ENCODE peak calls at places on chromosome 19, in eight cellular contexts. T, W, S, X, H, I, B and Y are unnamed samples. For H3K4me1, the result is how much of the 10 kb centered on the place peaks cover.

GRCh38 chr19:5823579-5824281 is 15.8 kb downstream of the FUT6 start:
- DNase-seq in T (peak), W (no peak), S (no peak), X (no peak), H (no peak), I (no peak), B (no peak), Y (peak)

GRCh38 chr19:41409288-41409687 is 11.7 kb downstream of the BCKDHA start:
- DNase-seq in T (peak), W (peak), S (peak), X (peak), H (peak), I (peak), B (no peak), Y (peak)

GRCh38 chr19:29793116-29793727 is 18.6 kb upstream of the CCNE1 start:
- DNase-seq in T (no peak), W (no peak), S (no peak), X (no peak), H (no peak), I (no peak), B (no peak), Y (no peak)

GRCh38 chr19:56301152-56301551 is 13.5 kb downstream of the ZSCAN5A start:
- DNase-seq in T (no peak), W (no peak), S (no peak), X (no peak), H (no peak), I (no peak), B (no peak), Y (no peak)

GRCh38 chr19:49881672-49882394 is 4.3 kb downstream of the TBC1D17 start:
- DNase-seq in T (no peak), W (no peak), S (no peak), X (no peak), H (no peak), I (no peak), B (peak), Y (peak)

GRCh38 chr19:14383556-14383897 is 2.3 kb downstream of the ADGRE5 start:
- DNase-seq in T (no peak), W (peak), S (no peak), X (peak), H (no peak), I (no peak), B (no peak), Y (no peak)

GRCh38 chr19:40390084-40390742 is at the start of gene HIPK4:
- DNase-seq in T (no peak), W (no peak), S (no peak), X (no peak), H (no peak), I (no peak), B (no peak), Y (no peak)

GRCh38 chr19:5818594-5818993 is 13.7 kb downstream of the NRTN start:
- DNase-seq in T (no peak), W (no peak), S (no peak), X (no peak), H (no peak), I (no peak), B (no peak), Y (peak)

GRCh38 chr19:46967578-46968018 is 52.0 kb upstream of the NPAS1 start:
- DNase-seq in T (peak), W (peak), S (no peak), X (no peak), H (peak), I (no peak), B (no peak), Y (no peak)

GRCh38 chr19:43779820-43780219 is 953 bp downstream of the KCNN4 start:
- DNase-seq in T (no peak), W (no peak), S (no peak), X (no peak), H (no peak), I (no peak), B (no peak), Y (no peak)

GRCh38 chr19:43781630-43782310 is 997 bp upstream of the KCNN4 start:
- DNase-seq in T (no peak), W (no peak), S (no peak), X (no peak), H (no peak), I (no peak), B (no peak), Y (no peak)

GRCh38 chr19:43779147-43779819 is 1.5 kb downstream of the KCNN4 start:
- DNase-seq in T (peak), W (peak), S (no peak), X (no peak), H (no peak), I (no peak), B (no peak), Y (peak)

GRCh38 chr19:43782311-43782660 is 1.5 kb upstream of the KCNN4 start:
- DNase-seq in T (no peak), W (no peak), S (no peak), X (no peak), H (no peak), I (no peak), B (no peak), Y (no peak)

GRCh38 chr19:43780706-43781525 is at the start of gene KCNN4:
- DNase-seq in T (peak), W (no peak), S (no peak), X (peak), H (no peak), I (peak), B (no peak), Y (no peak)
- H3K4me1 ChIP-seq in T (under half), W (under half), S (under half), X (under half), H (under half), I (half or more), B (under half), Y (under half)

GRCh38 chr19:42816901-42817300 is 51.4 kb upstream of the PSG8 start:
- DNase-seq in T (no peak), W (no peak), S (no peak), X (peak), H (no peak), I (no peak), B (no peak), Y (no peak)
- TF ChIP-seq CTCF in T (no peak), W (no peak), S (no peak), X (no peak), H (no peak), I (no peak), B (no peak), Y (no peak)

GRCh38 chr19:45001087-45001739 is at the start of gene RELB:
- DNase-seq in T (peak), W (peak), S (peak), X (peak), H (peak), I (peak), B (peak), Y (peak)
- TF ChIP-seq POLR2A in T (no peak), W (no peak), S (no peak), X (peak), H (no peak), I (no peak), B (peak), Y (no peak)

GRCh38 chr19:1211494-1212234 is 6.1 kb downstream of the STK11 start:
- DNase-seq in T (peak), W (peak), S (no peak), X (no peak), H (no peak), I (no peak), B (peak), Y (peak)

GRCh38 chr19:1213391-1214286 is 8.1 kb downstream of the STK11 start:
- DNase-seq in T (peak), W (peak), S (no peak), X (peak), H (peak), I (no peak), B (peak), Y (peak)

GRCh38 chr19:1206733-1207301 is 1.2 kb downstream of the STK11 start:
- DNase-seq in T (no peak), W (no peak), S (no peak), X (no peak), H (no peak), I (no peak), B (no peak), Y (no peak)

GRCh38 chr19:1206063-1206732 is 620 bp downstream of the STK11 start:
- DNase-seq in T (no peak), W (no peak), S (no peak), X (no peak), H (no peak), I (no peak), B (peak), Y (no peak)

GRCh38 chr19:1210227-1210538 is 4.6 kb downstream of the STK11 start:
- DNase-seq in T (no peak), W (no peak), S (no peak), X (no peak), H (no peak), I (no peak), B (no peak), Y (no peak)
- H3K4me1 ChIP-seq in T (half or more), W (under half), S (under half), X (under half), H (under half), I (half or more), B (under half), Y (half or more)

DNA sequence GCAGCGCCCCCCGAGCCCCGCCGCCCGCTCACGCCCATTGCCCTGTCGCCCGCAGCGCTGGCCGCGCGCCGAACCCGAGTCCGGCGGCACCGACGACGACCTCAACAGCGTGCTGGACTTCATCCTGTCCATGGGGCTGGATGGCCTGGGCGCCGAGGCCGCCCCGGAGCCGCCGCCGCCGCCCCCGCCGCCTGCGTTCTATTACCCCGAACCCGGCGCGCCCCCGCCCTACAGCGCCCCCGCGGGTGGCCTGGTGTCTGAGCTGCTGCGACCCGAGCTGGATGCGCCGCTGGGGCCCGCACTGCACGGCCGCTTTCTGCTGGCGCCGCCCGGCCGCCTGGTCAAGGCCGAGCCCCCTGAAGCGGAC is 518 bp downstream of the KLF2 start:
- DNase-seq in T (no peak), W (peak), S (no peak), X (no peak), H (no peak), I (no peak), B (no peak), Y (peak)
- TF ChIP-seq CTCF in T (no peak), W (no peak), S (no peak), X (no peak), H (no peak), I (peak), B (no peak), Y (no peak)

GRCh38 chr19:55069137-55069858 is 6.3 kb upstream of the RDH13 start:
- DNase-seq in T (peak), W (peak), S (peak), X (no peak), H (peak), I (no peak), B (no peak), Y (peak)
- TF ChIP-seq POLR2A in T (no peak), W (no peak), S (peak), X (no peak), H (no peak), I (no peak), B (no peak), Y (peak)

DNA sequence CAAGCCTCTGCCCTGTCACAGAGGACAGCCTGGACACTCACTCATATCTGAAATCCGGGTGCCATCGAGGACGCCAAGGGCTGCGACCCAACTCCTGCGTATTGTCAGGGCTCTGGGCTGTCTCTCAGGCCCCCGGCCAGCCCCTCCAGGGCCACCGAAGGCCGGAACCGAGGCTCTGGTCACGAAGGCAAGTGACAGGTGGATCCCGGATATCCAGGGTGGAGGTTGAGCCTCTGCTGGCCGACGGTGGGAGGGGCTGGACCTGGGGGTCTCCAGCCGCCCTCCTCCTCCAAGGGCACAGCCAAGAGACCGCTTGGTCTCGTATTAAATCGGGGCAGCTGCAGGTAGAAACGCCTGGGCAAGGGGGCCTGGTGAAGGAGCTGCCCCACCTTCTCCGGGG is 5.4 kb downstream of the RNF126 start:
- DNase-seq in T (no peak), W (no peak), S (no peak), X (no peak), H (no peak), I (no peak), B (no peak), Y (no peak)
- H3K4me1 ChIP-seq in T (half or more), W (under half), S (under half), X (under half), H (under half), I (under half), B (under half), Y (half or more)

DNA sequence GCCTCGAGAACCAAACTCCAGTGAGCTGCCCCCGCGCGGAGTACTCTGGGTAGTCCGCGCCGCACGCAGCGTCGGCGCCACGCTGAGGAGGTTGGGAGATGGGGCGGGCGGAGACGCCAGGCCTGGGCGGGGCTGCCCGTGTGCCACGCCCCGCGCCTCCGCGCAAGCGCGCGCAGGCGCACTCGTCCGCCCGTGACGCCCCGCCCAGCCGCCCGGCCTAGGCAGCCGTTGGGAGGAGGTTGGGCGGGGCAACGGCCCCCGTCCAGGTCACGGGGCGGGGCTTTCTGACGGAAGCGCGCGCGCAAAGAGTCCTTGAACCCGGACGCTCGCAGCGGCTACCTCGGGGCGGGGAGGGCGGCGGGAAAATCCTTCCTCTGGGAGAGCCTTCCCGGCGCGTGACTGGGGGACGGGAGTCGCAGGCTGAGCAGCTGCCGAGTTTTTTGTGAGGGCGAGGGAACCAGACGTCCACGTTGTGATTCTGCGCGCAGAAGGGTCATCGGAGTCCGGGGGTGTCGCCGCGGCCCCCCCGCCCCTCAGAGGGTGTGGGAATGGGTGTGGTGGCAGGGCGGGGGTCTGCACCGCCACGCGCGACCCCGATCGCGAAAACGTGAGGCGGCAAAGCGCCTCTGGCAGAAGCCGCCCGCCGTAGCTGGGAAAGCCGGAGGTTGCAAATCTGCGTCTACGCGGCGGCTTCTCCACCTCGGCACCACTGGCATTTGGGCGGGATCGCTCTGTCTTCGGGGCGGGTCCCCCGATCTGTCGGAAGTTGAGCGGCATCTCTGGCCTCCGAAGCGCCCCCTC is at the start of gene MED26:
- DNase-seq in T (peak), W (peak), S (peak), X (peak), H (peak), I (peak), B (peak), Y (peak)
- TF ChIP-seq CTCF in T (no peak), W (no peak), S (no peak), X (no peak), H (no peak), I (no peak), B (no peak), Y (no peak)

GRCh38 chr19:54461201-54462071 is 2.1 kb downstream of the LENG9 start:
- DNase-seq in T (no peak), W (no peak), S (no peak), X (peak), H (no peak), I (no peak), B (peak), Y (no peak)

GRCh38 chr19:54460230-54461005 is 3.2 kb downstream of the LENG9 start:
- DNase-seq in T (no peak), W (no peak), S (no peak), X (no peak), H (no peak), I (no peak), B (no peak), Y (no peak)

GRCh38 chr19:54463531-54464043 is at the start of gene LENG9:
- DNase-seq in T (peak), W (peak), S (peak), X (peak), H (peak), I (peak), B (peak), Y (peak)

GRCh38 chr19:54462713-54463530 is 656 bp downstream of the LENG9 start:
- DNase-seq in T (peak), W (peak), S (no peak), X (peak), H (peak), I (no peak), B (peak), Y (peak)

GRCh38 chr19:54462072-54462712 is 1.4 kb downstream of the LENG9 start:
- DNase-seq in T (peak), W (no peak), S (no peak), X (no peak), H (no peak), I (no peak), B (peak), Y (peak)
- TF ChIP-seq POLR2A in T (no peak), W (no peak), S (no peak), X (no peak), H (no peak), I (no peak), B (no peak), Y (no peak)

DNA sequence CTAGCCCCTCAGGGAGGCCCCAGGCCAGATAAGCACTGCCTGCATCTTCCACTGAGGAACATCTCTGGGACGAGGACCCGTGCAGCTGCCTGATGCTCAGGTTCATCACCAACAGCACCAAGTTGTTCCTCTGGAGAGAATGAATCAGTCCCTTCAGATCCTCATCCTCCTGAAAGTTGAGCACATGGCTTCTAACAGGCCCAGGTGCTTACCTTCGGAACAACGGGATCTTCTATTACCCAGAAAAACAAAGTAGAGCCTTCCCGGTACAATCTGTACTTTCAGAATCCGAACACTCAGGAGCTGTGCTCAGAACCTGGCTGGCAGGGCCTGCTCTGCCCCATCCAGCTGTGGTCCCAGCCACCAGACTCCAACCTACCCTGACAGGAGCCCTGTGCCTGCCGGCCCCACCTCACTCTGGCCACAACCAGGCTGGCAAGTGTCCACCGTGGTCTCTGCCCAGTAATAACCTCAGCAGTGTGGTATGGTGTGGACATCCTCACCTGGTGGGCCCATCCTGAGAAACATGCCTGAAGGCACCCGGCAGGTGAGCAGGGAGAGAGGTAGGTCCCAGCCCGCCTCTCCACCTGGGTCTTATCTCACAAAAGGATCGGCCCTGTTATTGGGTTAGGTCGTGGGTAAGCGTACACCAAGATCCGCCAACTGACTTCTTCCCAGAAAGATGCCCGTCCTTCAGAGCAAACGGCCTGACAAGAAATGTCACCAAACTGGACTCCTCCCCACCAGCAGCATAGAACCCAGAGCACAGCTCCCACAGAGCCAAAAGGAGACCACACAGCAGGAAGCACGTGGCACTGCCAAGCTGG is 34.1 kb downstream of the ELL start:
- DNase-seq in T (no peak), W (no peak), S (no peak), X (no peak), H (no peak), I (no peak), B (no peak), Y (no peak)
- H3K4me1 ChIP-seq in T (half or more), W (half or more), S (under half), X (under half), H (under half), I (under half), B (under half), Y (half or more)